ENCODE peak calls at places on chromosomes 7 and 10, in six cellular contexts. W is GM12878, P is SK-N-SH, U is H1, C is HepG2, Z is K562. D is an unnamed sample.

GRCh38 chr7:131604841-131605279 is 48.4 kb upstream of the PODXL start:
- DNase-seq in W (no peak), P (no peak), U (peak; percentile 88), C (no peak), Z (no peak), D (no peak)

GRCh38 chr10:60395711-60396110 is 6.0 kb upstream of the ANK3 start:
- DNase-seq in W (no peak), P (no peak), U (no peak), C (no peak), Z (no peak), D (no peak)

GRCh38 chr7:24075426-24075810 is 208.6 kb upstream of the NPY start:
- DNase-seq in W (no peak), P (no peak), U (no peak), C (no peak), Z (no peak), D (no peak)

GRCh38 chr10:71138126-71138860 is 74.1 kb upstream of the UNC5B start:
- DNase-seq in W (no peak), P (no peak), U (no peak), C (no peak), Z (no peak), D (no peak)

GRCh38 chr10:96840841-96841518 is 8.9 kb downstream of the LCOR start:
- DNase-seq in W (no peak), P (no peak), U (no peak), C (peak; percentile 73), Z (no peak), D (no peak)

GRCh38 chr10:94076325-94076841 is 82.7 kb downstream of the PLCE1 start:
- DNase-seq in W (no peak), P (peak; percentile 19), U (no peak), C (peak; percentile 39), Z (no peak), D (peak; percentile 75)

GRCh38 chr7:150399861-150400778 is 21.0 kb downstream of the ZNF775 start:
- DNase-seq in W (no peak), P (peak; percentile 72), U (no peak), C (no peak), Z (peak; percentile 83), D (no peak)

GRCh38 chr10:12777840-12778585 is 223.5 kb downstream of the CCDC3 start:
- DNase-seq in W (no peak), P (no peak), U (no peak), C (no peak), Z (no peak), D (no peak)

GRCh38 chr10:11746883-11747539 is 4.8 kb downstream of the ECHDC3 start:
- DNase-seq in W (no peak), P (no peak), U (no peak), C (no peak), Z (no peak), D (no peak)

GRCh38 chr7:66961096-66961495 is 34.3 kb downstream of the SBDS start:
- DNase-seq in W (no peak), P (no peak), U (no peak), C (no peak), Z (no peak), D (no peak)

GRCh38 chr7:36599645-36600313 is 124.5 kb downstream of the AOAH start:
- DNase-seq in W (no peak), P (no peak), U (no peak), C (no peak), Z (no peak), D (no peak)

GRCh38 chr7:132117181-132117580 is 459.1 kb downstream of the PLXNA4 start:
- DNase-seq in W (no peak), P (peak; percentile 30), U (no peak), C (no peak), Z (peak; percentile 35), D (no peak)

GRCh38 chr10:6068422-6068821 is 6.3 kb upstream of the IL2RA start:
- DNase-seq in W (no peak), P (no peak), U (no peak), C (no peak), Z (no peak), D (no peak)

GRCh38 chr10:45058992-45059561 is 58.4 kb downstream of the ZNF22 start:
- DNase-seq in W (no peak), P (no peak), U (no peak), C (no peak), Z (no peak), D (no peak)

GRCh38 chr7:92740713-92741126 is 95.7 kb downstream of the CDK6 start:
- DNase-seq in W (no peak), P (no peak), U (peak; percentile 39), C (no peak), Z (no peak), D (peak; percentile 12)

GRCh38 chr10:125977206-125977605 is 80.8 kb downstream of the FANK1 start:
- DNase-seq in W (no peak), P (no peak), U (no peak), C (no peak), Z (no peak), D (no peak)

GRCh38 chr10:132186488-132187413 is at the start of gene DPYSL4:
- DNase-seq in W (no peak), P (peak; percentile 99), U (no peak), C (no peak), Z (peak; percentile 95), D (peak; percentile 15)

GRCh38 chr7:56175086-56175760 is 59.0 kb upstream of the NUPR2 start:
- DNase-seq in W (no peak), P (peak; percentile 79), U (no peak), C (no peak), Z (peak; percentile 39), D (peak; percentile 87)

GRCh38 chr10:13945760-13946460 is 359.1 kb downstream of the PRPF18 start:
- DNase-seq in W (no peak), P (no peak), U (no peak), C (no peak), Z (no peak), D (no peak)

GRCh38 chr10:74824184-74825032 is 2.0 kb upstream of the KAT6B start:
- DNase-seq in W (no peak), P (peak; percentile 66), U (no peak), C (peak; percentile 15), Z (no peak), D (no peak)

GRCh38 chr10:114683162-114683561 is 25.1 kb upstream of the ABLIM1 start:
- DNase-seq in W (no peak), P (no peak), U (no peak), C (no peak), Z (no peak), D (no peak)

GRCh38 chr10:45375716-45376231 is 1.8 kb downstream of the ALOX5 start:
- DNase-seq in W (no peak), P (no peak), U (no peak), C (no peak), Z (peak; percentile 9), D (no peak)

GRCh38 chr7:115941703-115942268 is 88.8 kb downstream of the TFEC start:
- DNase-seq in W (no peak), P (no peak), U (no peak), C (no peak), Z (no peak), D (no peak)

GRCh38 chr10:13351340-13351915 is 3.3 kb upstream of the SEPHS1 start:
- DNase-seq in W (no peak), P (no peak), U (peak; percentile 82), C (no peak), Z (no peak), D (no peak)

GRCh38 chr10:782751-783648 is 93.5 kb upstream of the DIP2C start:
- DNase-seq in W (no peak), P (peak; percentile 22), U (no peak), C (no peak), Z (no peak), D (no peak)

DNA sequence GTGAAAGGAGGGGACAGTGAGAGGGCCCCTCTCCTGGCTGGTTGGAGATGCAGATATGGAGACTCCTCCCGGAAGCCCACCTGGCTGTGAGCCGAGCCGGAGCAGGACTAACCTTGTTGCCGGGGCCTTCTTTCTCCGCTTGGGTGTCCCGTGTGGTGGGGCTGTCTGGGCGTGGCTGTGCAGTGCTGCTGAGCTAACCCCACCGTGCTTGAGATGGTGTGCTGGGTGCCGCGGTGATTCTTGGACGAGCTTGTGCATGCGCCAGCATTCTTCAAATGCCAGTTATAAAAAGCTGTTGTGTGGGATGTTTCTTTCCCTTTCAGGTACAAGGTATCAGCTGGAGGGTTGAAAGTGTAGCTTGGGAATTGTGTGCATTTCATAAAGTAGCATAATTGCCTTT is 48.8 kb downstream of the DAGLB start:
- DNase-seq in W (no peak), P (no peak), U (no peak), C (no peak), Z (no peak), D (peak; percentile 52)
- TF ChIP-seq JUND in W (no peak), P (no peak), U (no peak), C (no peak), Z (no peak), D (no peak)

GRCh38 chr10:101261702-101262101 is 32.4 kb upstream of the LBX1 start:
- DNase-seq in W (no peak), P (no peak), U (no peak), C (no peak), Z (no peak), D (no peak)

GRCh38 chr10:101262147-101262546 is 32.9 kb upstream of the LBX1 start:
- DNase-seq in W (no peak), P (no peak), U (no peak), C (no peak), Z (no peak), D (no peak)

GRCh38 chr10:101263146-101263837 is 34.0 kb upstream of the LBX1 start:
- DNase-seq in W (no peak), P (no peak), U (no peak), C (no peak), Z (no peak), D (no peak)

GRCh38 chr10:101258179-101258885 is 29.1 kb upstream of the LBX1 start:
- DNase-seq in W (no peak), P (no peak), U (no peak), C (no peak), Z (peak; percentile 59), D (peak; percentile 89)

GRCh38 chr10:101260764-101261341 is 31.6 kb upstream of the LBX1 start:
- DNase-seq in W (no peak), P (no peak), U (no peak), C (no peak), Z (peak; percentile 19), D (no peak)
- TF ChIP-seq JUND in W (no peak), P (no peak), U (no peak), C (no peak), Z (no peak), D (no peak)

GRCh38 chr10:98427011-98427515 is 12.1 kb upstream of the PYROXD2 start:
- DNase-seq in W (no peak), P (no peak), U (no peak), C (no peak), Z (no peak), D (no peak)

GRCh38 chr10:98422182-98422581 is 7.2 kb upstream of the PYROXD2 start:
- DNase-seq in W (no peak), P (no peak), U (no peak), C (no peak), Z (no peak), D (no peak)

GRCh38 chr10:98423691-98424120 is 8.7 kb upstream of the PYROXD2 start:
- DNase-seq in W (no peak), P (no peak), U (no peak), C (peak; percentile 41), Z (no peak), D (no peak)

GRCh38 chr10:98424308-98425254 is 9.6 kb upstream of the PYROXD2 start:
- DNase-seq in W (no peak), P (no peak), U (no peak), C (peak; percentile 13), Z (no peak), D (no peak)

GRCh38 chr10:98425511-98426352 is 10.8 kb upstream of the PYROXD2 start:
- DNase-seq in W (no peak), P (peak; percentile 78), U (no peak), C (peak; percentile 29), Z (peak; percentile 45), D (peak; percentile 63)
- TF ChIP-seq JUND in W (no peak), P (no peak), U (no peak), C (no peak), Z (no peak), D (no peak)

GRCh38 chr10:9709849-9710248 is 1307.8 kb upstream of the CELF2 start:
- DNase-seq in W (no peak), P (no peak), U (no peak), C (no peak), Z (no peak), D (no peak)
- TF ChIP-seq JUND in W (no peak), P (no peak), U (no peak), C (no peak), Z (no peak), D (no peak)

D was measured in T47D.